ENCODE peak calls at places on chromosomes 3 and 15, in five cellular contexts. One of them, this sample, is unnamed.

GRCh38 chr3:31288641-31289100 is 244.1 kb upstream of the STT3B start:
- DNase-seq in cardiac muscle cell: no peak
- DNase-seq in OCI-LY7: no peak
- DNase-seq in CD4-positive, alpha-beta memory T cell: no peak
- DNase-seq in AG04450: peak; percentile 13
- DNase-seq in this sample: no peak

GRCh38 chr3:193788189-193788946 is 195.4 kb downstream of the OPA1 start:
- DNase-seq in cardiac muscle cell: peak; percentile 86
- DNase-seq in OCI-LY7: peak; percentile 81
- DNase-seq in CD4-positive, alpha-beta memory T cell: no peak
- DNase-seq in AG04450: no peak
- DNase-seq in this sample: peak; percentile 46

GRCh38 chr15:22979069-22979698 is 984 bp downstream of the CYFIP1 start:
- DNase-seq in cardiac muscle cell: peak; percentile 63
- DNase-seq in OCI-LY7: no peak
- DNase-seq in CD4-positive, alpha-beta memory T cell: peak; percentile 26
- DNase-seq in AG04450: no peak
- DNase-seq in this sample: peak; percentile 57

GRCh38 chr3:31724144-31724543 is 191.4 kb downstream of the STT3B start:
- DNase-seq in cardiac muscle cell: no peak
- DNase-seq in OCI-LY7: no peak
- DNase-seq in CD4-positive, alpha-beta memory T cell: no peak
- DNase-seq in AG04450: no peak
- DNase-seq in this sample: no peak

GRCh38 chr15:42608110-42608531 is 32.7 kb downstream of the STARD9 start:
- DNase-seq in cardiac muscle cell: peak; percentile 22
- DNase-seq in OCI-LY7: peak; percentile 69
- DNase-seq in CD4-positive, alpha-beta memory T cell: peak; percentile 30
- DNase-seq in AG04450: no peak
- DNase-seq in this sample: peak; percentile 83

GRCh38 chr15:75195122-75195765 is 6.4 kb upstream of the C15orf39 start:
- DNase-seq in cardiac muscle cell: peak; percentile 82
- DNase-seq in OCI-LY7: no peak
- DNase-seq in CD4-positive, alpha-beta memory T cell: no peak
- DNase-seq in AG04450: no peak
- DNase-seq in this sample: no peak

GRCh38 chr3:184379375-184380209 is at the start of gene CHRD:
- DNase-seq in cardiac muscle cell: peak; percentile 37
- DNase-seq in OCI-LY7: no peak
- DNase-seq in CD4-positive, alpha-beta memory T cell: no peak
- DNase-seq in AG04450: no peak
- DNase-seq in this sample: no peak

GRCh38 chr3:108131105-108131794 is 40.4 kb upstream of the CD47 start:
- DNase-seq in cardiac muscle cell: no peak
- DNase-seq in OCI-LY7: no peak
- DNase-seq in CD4-positive, alpha-beta memory T cell: no peak
- DNase-seq in AG04450: peak; percentile 70
- DNase-seq in this sample: no peak

GRCh38 chr3:160180581-160181216 is 44.5 kb upstream of the C3orf80 start:
- DNase-seq in cardiac muscle cell: no peak
- DNase-seq in OCI-LY7: no peak
- DNase-seq in CD4-positive, alpha-beta memory T cell: no peak
- DNase-seq in AG04450: no peak
- DNase-seq in this sample: no peak

GRCh38 chr3:58051196-58051595 is 43.0 kb downstream of the FLNB start:
- DNase-seq in cardiac muscle cell: no peak
- DNase-seq in OCI-LY7: no peak
- DNase-seq in CD4-positive, alpha-beta memory T cell: no peak
- DNase-seq in AG04450: no peak
- DNase-seq in this sample: no peak

GRCh38 chr15:34701536-34701935 is 53.3 kb downstream of the GJD2 start:
- DNase-seq in cardiac muscle cell: no peak
- DNase-seq in OCI-LY7: no peak
- DNase-seq in CD4-positive, alpha-beta memory T cell: no peak
- DNase-seq in AG04450: no peak
- DNase-seq in this sample: no peak

GRCh38 chr3:28799084-28799483 is 450.5 kb upstream of the AZI2 start:
- DNase-seq in cardiac muscle cell: peak; percentile 11
- DNase-seq in OCI-LY7: no peak
- DNase-seq in CD4-positive, alpha-beta memory T cell: no peak
- DNase-seq in AG04450: no peak
- DNase-seq in this sample: no peak

GRCh38 chr15:29682781-29683180 is 139.5 kb downstream of the TJP1 start:
- DNase-seq in cardiac muscle cell: no peak
- DNase-seq in OCI-LY7: no peak
- DNase-seq in CD4-positive, alpha-beta memory T cell: no peak
- DNase-seq in AG04450: no peak
- DNase-seq in this sample: no peak

GRCh38 chr3:141056716-141057115 is 5.6 kb downstream of the SPSB4 start:
- DNase-seq in cardiac muscle cell: peak; percentile 75
- DNase-seq in OCI-LY7: no peak
- DNase-seq in CD4-positive, alpha-beta memory T cell: no peak
- DNase-seq in AG04450: no peak
- DNase-seq in this sample: no peak

GRCh38 chr15:69060041-69060481 is 45.6 kb downstream of the NOX5 start:
- DNase-seq in cardiac muscle cell: peak; percentile 66
- DNase-seq in OCI-LY7: no peak
- DNase-seq in CD4-positive, alpha-beta memory T cell: no peak
- DNase-seq in AG04450: no peak
- DNase-seq in this sample: no peak

GRCh38 chr3:69300296-69300695 is 85.6 kb downstream of the FRMD4B start:
- DNase-seq in cardiac muscle cell: peak; percentile 66
- DNase-seq in OCI-LY7: no peak
- DNase-seq in CD4-positive, alpha-beta memory T cell: no peak
- DNase-seq in AG04450: no peak
- DNase-seq in this sample: no peak

GRCh38 chr3:119149484-119149883 is 3.5 kb downstream of the TEX55 start:
- DNase-seq in cardiac muscle cell: no peak
- DNase-seq in OCI-LY7: no peak
- DNase-seq in CD4-positive, alpha-beta memory T cell: no peak
- DNase-seq in AG04450: peak; percentile 45
- DNase-seq in this sample: no peak

GRCh38 chr3:55156851-55157650 is 229.2 kb upstream of the LRTM1 start:
- DNase-seq in cardiac muscle cell: no peak
- DNase-seq in OCI-LY7: no peak
- DNase-seq in CD4-positive, alpha-beta memory T cell: no peak
- DNase-seq in AG04450: no peak
- DNase-seq in this sample: no peak

GRCh38 chr15:59590027-59590426 is 21.6 kb upstream of the GCNT3 start:
- DNase-seq in cardiac muscle cell: no peak
- DNase-seq in OCI-LY7: no peak
- DNase-seq in CD4-positive, alpha-beta memory T cell: no peak
- DNase-seq in AG04450: no peak
- DNase-seq in this sample: no peak

GRCh38 chr15:74394090-74394846 is 26.8 kb upstream of the CYP11A1 start:
- DNase-seq in cardiac muscle cell: no peak
- DNase-seq in OCI-LY7: no peak
- DNase-seq in CD4-positive, alpha-beta memory T cell: no peak
- DNase-seq in AG04450: no peak
- DNase-seq in this sample: no peak

GRCh38 chr3:138367326-138367850 is 19.0 kb downstream of the MRAS start:
- DNase-seq in cardiac muscle cell: no peak
- DNase-seq in OCI-LY7: no peak
- DNase-seq in CD4-positive, alpha-beta memory T cell: no peak
- DNase-seq in AG04450: no peak
- DNase-seq in this sample: no peak

GRCh38 chr15:97099040-97099439 is 768.5 kb downstream of the NR2F2 start:
- DNase-seq in cardiac muscle cell: no peak
- DNase-seq in OCI-LY7: no peak
- DNase-seq in CD4-positive, alpha-beta memory T cell: no peak
- DNase-seq in AG04450: no peak
- DNase-seq in this sample: no peak

GRCh38 chr3:35772364-35773009 is 133.2 kb downstream of the ARPP21 start:
- DNase-seq in cardiac muscle cell: no peak
- DNase-seq in OCI-LY7: no peak
- DNase-seq in CD4-positive, alpha-beta memory T cell: no peak
- DNase-seq in AG04450: no peak
- DNase-seq in this sample: no peak

GRCh38 chr3:133573629-133574194 is at the start of gene CDV3:
- DNase-seq in cardiac muscle cell: peak; percentile 87
- DNase-seq in OCI-LY7: peak; percentile 88
- DNase-seq in CD4-positive, alpha-beta memory T cell: no peak
- DNase-seq in AG04450: no peak
- DNase-seq in this sample: no peak

GRCh38 chr15:96171271-96171739 is 159.2 kb upstream of the NR2F2 start:
- DNase-seq in cardiac muscle cell: peak; percentile 12
- DNase-seq in OCI-LY7: no peak
- DNase-seq in CD4-positive, alpha-beta memory T cell: no peak
- DNase-seq in AG04450: no peak
- DNase-seq in this sample: no peak

GRCh38 chr15:54962637-54963036 is 234.1 kb downstream of the RSL24D1 start:
- DNase-seq in cardiac muscle cell: no peak
- DNase-seq in OCI-LY7: no peak
- DNase-seq in CD4-positive, alpha-beta memory T cell: no peak
- DNase-seq in AG04450: no peak
- DNase-seq in this sample: no peak

GRCh38 chr3:18363367-18363766 is 61.8 kb downstream of the SATB1 start:
- DNase-seq in cardiac muscle cell: no peak
- DNase-seq in OCI-LY7: no peak
- DNase-seq in CD4-positive, alpha-beta memory T cell: no peak
- DNase-seq in AG04450: no peak
- DNase-seq in this sample: no peak

GRCh38 chr15:78075490-78076230 is 1.9 kb downstream of the TBC1D2B start:
- DNase-seq in cardiac muscle cell: peak; percentile 74
- DNase-seq in OCI-LY7: no peak
- DNase-seq in CD4-positive, alpha-beta memory T cell: no peak
- DNase-seq in AG04450: peak; percentile 73
- DNase-seq in this sample: no peak

GRCh38 chr15:99437315-99438221 is 128.2 kb upstream of the MEF2A start:
- DNase-seq in cardiac muscle cell: no peak
- DNase-seq in OCI-LY7: no peak
- DNase-seq in CD4-positive, alpha-beta memory T cell: no peak
- DNase-seq in AG04450: no peak
- DNase-seq in this sample: no peak

GRCh38 chr3:67610458-67610857 is 44.0 kb downstream of the SUCLG2 start:
- DNase-seq in cardiac muscle cell: no peak
- DNase-seq in OCI-LY7: no peak
- DNase-seq in CD4-positive, alpha-beta memory T cell: no peak
- DNase-seq in AG04450: no peak
- DNase-seq in this sample: no peak

GRCh38 chr3:170999737-171000242 is 26.7 kb downstream of the SLC2A2 start:
- DNase-seq in cardiac muscle cell: no peak
- DNase-seq in OCI-LY7: no peak
- DNase-seq in CD4-positive, alpha-beta memory T cell: no peak
- DNase-seq in AG04450: peak; percentile 68
- DNase-seq in this sample: no peak

GRCh38 chr3:154956815-154957214 is 123.3 kb upstream of the MME start:
- DNase-seq in cardiac muscle cell: no peak
- DNase-seq in OCI-LY7: no peak
- DNase-seq in CD4-positive, alpha-beta memory T cell: no peak
- DNase-seq in AG04450: no peak
- DNase-seq in this sample: no peak

GRCh38 chr3:150412599-150413069 is 4.5 kb downstream of the TSC22D2 start:
- DNase-seq in cardiac muscle cell: peak; percentile 25
- DNase-seq in OCI-LY7: peak; percentile 29
- DNase-seq in CD4-positive, alpha-beta memory T cell: no peak
- DNase-seq in AG04450: peak; percentile 47
- DNase-seq in this sample: peak; percentile 36

GRCh38 chr3:112489674-112490479 is 9.4 kb downstream of the BTLA start:
- DNase-seq in cardiac muscle cell: no peak
- DNase-seq in OCI-LY7: no peak
- DNase-seq in CD4-positive, alpha-beta memory T cell: no peak
- DNase-seq in AG04450: no peak
- DNase-seq in this sample: no peak

GRCh38 chr15:74315626-74316025 is 51.8 kb downstream of the CYP11A1 start:
- DNase-seq in cardiac muscle cell: no peak
- DNase-seq in OCI-LY7: peak; percentile 53
- DNase-seq in CD4-positive, alpha-beta memory T cell: no peak
- DNase-seq in AG04450: no peak
- DNase-seq in this sample: peak; percentile 81

GRCh38 chr15:50864876-50865275 is 43.6 kb upstream of the AP4E1 start:
- DNase-seq in cardiac muscle cell: no peak
- DNase-seq in OCI-LY7: no peak
- DNase-seq in CD4-positive, alpha-beta memory T cell: no peak
- DNase-seq in AG04450: no peak
- DNase-seq in this sample: no peak

GRCh38 chr15:69593981-69594966 is 141.7 kb downstream of the RPLP1 start:
- DNase-seq in cardiac muscle cell: peak; percentile 13
- DNase-seq in OCI-LY7: no peak
- DNase-seq in CD4-positive, alpha-beta memory T cell: no peak
- DNase-seq in AG04450: no peak
- DNase-seq in this sample: no peak

GRCh38 chr3:95399580-95399979 is 1336.7 kb downstream of the NSUN3 start:
- DNase-seq in cardiac muscle cell: no peak
- DNase-seq in OCI-LY7: no peak
- DNase-seq in CD4-positive, alpha-beta memory T cell: no peak
- DNase-seq in AG04450: no peak
- DNase-seq in this sample: no peak

GRCh38 chr3:184323696-184324095 is 9.3 kb downstream of the EIF4G1 start:
- DNase-seq in cardiac muscle cell: no peak
- DNase-seq in OCI-LY7: no peak
- DNase-seq in CD4-positive, alpha-beta memory T cell: no peak
- DNase-seq in AG04450: no peak
- DNase-seq in this sample: no peak

GRCh38 chr3:48655586-48655985 is 7.1 kb downstream of the CELSR3 start:
- DNase-seq in cardiac muscle cell: no peak
- DNase-seq in OCI-LY7: peak; percentile 33
- DNase-seq in CD4-positive, alpha-beta memory T cell: peak; percentile 54
- DNase-seq in AG04450: no peak
- DNase-seq in this sample: peak; percentile 59
- H3K27ac ChIP-seq in cardiac muscle cell: no peak overlapping the region
- H3K27ac ChIP-seq in OCI-LY7: no peak overlapping the region
- H3K27ac ChIP-seq in CD4-positive, alpha-beta memory T cell: peak overlapping the region; percentile 38
- H3K27ac ChIP-seq in AG04450: no peak overlapping the region
- H3K27ac ChIP-seq in this sample: peak overlapping the region; percentile 83

GRCh38 chr3:62057339-62058047 is 315.9 kb downstream of the FEZF2 start:
- DNase-seq in cardiac muscle cell: no peak
- DNase-seq in OCI-LY7: no peak
- DNase-seq in CD4-positive, alpha-beta memory T cell: no peak
- DNase-seq in AG04450: no peak
- DNase-seq in this sample: no peak
- H3K27ac ChIP-seq in cardiac muscle cell: no peak overlapping the region
- H3K27ac ChIP-seq in OCI-LY7: no peak overlapping the region
- H3K27ac ChIP-seq in CD4-positive, alpha-beta memory T cell: no peak overlapping the region
- H3K27ac ChIP-seq in AG04450: no peak overlapping the region
- H3K27ac ChIP-seq in this sample: no peak overlapping the region

GRCh38 chr3:72258366-72258765 is 473.4 kb upstream of the PROK2 start:
- DNase-seq in cardiac muscle cell: no peak
- DNase-seq in OCI-LY7: no peak
- DNase-seq in CD4-positive, alpha-beta memory T cell: no peak
- DNase-seq in AG04450: no peak
- DNase-seq in this sample: no peak
- H3K27ac ChIP-seq in cardiac muscle cell: no peak overlapping the region
- H3K27ac ChIP-seq in OCI-LY7: no peak overlapping the region
- H3K27ac ChIP-seq in CD4-positive, alpha-beta memory T cell: no peak overlapping the region
- H3K27ac ChIP-seq in AG04450: no peak overlapping the region
- H3K27ac ChIP-seq in this sample: peak overlapping the region; percentile 41

GRCh38 chr3:12618426-12618825 is 45.5 kb downstream of the RAF1 start:
- DNase-seq in cardiac muscle cell: no peak
- DNase-seq in OCI-LY7: no peak
- DNase-seq in CD4-positive, alpha-beta memory T cell: no peak
- DNase-seq in AG04450: no peak
- DNase-seq in this sample: no peak
- H3K27ac ChIP-seq in cardiac muscle cell: no peak overlapping the region
- H3K27ac ChIP-seq in OCI-LY7: no peak overlapping the region
- H3K27ac ChIP-seq in CD4-positive, alpha-beta memory T cell: no peak overlapping the region
- H3K27ac ChIP-seq in AG04450: no peak overlapping the region
- H3K27ac ChIP-seq in this sample: no peak overlapping the region

This sample was measured in CD4-positive, CD25-positive, alpha-beta regulatory T cell.